ENCODE peak calls at places on chromosomes 1 and 21, in six cellular contexts. P is HL-60; E is HFFc6; M is NCI-H1048; W is effector memory CD4-positive, alpha-beta T cell; Q is EL. B is an unnamed sample.

GRCh38 chr1:42164551-42165420 is at the start of gene GUCA2A:
- DNase-seq in E (no peak), P (no peak), W (no peak), Q (no peak), M (no peak), B (no peak)

GRCh38 chr1:90356991-90357390 is 360.1 kb downstream of the BARHL2 start:
- DNase-seq in M (no peak), P (no peak), E (no peak), W (no peak), Q (no peak), B (no peak)

GRCh38 chr21:29637126-29637525 is 302.7 kb downstream of the GRIK1 start:
- DNase-seq in W (no peak), E (no peak), M (no peak), Q (no peak), P (no peak), B (no peak)

GRCh38 chr1:116915182-116915611 is 5.5 kb downstream of the PTGFRN start:
- DNase-seq in P (no peak), M (no peak), E (no peak), W (no peak), Q (no peak), B (no peak)

GRCh38 chr1:181126289-181126688 is 37.8 kb downstream of the IER5 start:
- DNase-seq in W (no peak), E (no peak), M (no peak), P (no peak), Q (no peak), B (no peak)

GRCh38 chr21:45478115-45478801 is 64.0 kb downstream of the SLC19A1 start:
- DNase-seq in E (peak; percentile 11), P (peak; percentile 85), W (peak; percentile 64), M (peak; percentile 25), Q (peak; percentile 13), B (no peak)

GRCh38 chr1:83060216-83060615 is 938.7 kb downstream of the TTLL7 start:
- DNase-seq in M (no peak), W (no peak), E (no peak), Q (no peak), P (no peak), B (no peak)

GRCh38 chr1:7293702-7294630 is 477.1 kb upstream of the VAMP3 start:
- DNase-seq in W (no peak), Q (no peak), E (no peak), M (no peak), P (no peak), B (no peak)

GRCh38 chr1:94697839-94698238 is 122.3 kb upstream of the SLC44A3 start:
- DNase-seq in P (no peak), E (no peak), Q (no peak), W (no peak), M (no peak), B (no peak)

GRCh38 chr1:151989131-151989868 is 4.4 kb downstream of the S100A10 start:
- DNase-seq in M (no peak), P (no peak), W (no peak), Q (peak; percentile 92), E (peak; percentile 85), B (no peak)

GRCh38 chr1:86648255-86648654 is 56.1 kb upstream of the SH3GLB1 start:
- DNase-seq in W (no peak), Q (peak; percentile 80), E (peak; percentile 67), P (no peak), M (no peak), B (peak; percentile 58)

GRCh38 chr1:222095606-222096475 is 354.0 kb upstream of the DUSP10 start:
- DNase-seq in E (no peak), W (peak; percentile 18), P (peak; percentile 4), Q (peak; percentile 20), M (peak; percentile 14), B (no peak)

GRCh38 chr1:200029035-200029623 is 1.6 kb downstream of the NR5A2 start:
- DNase-seq in Q (peak; percentile 55), W (no peak), E (no peak), P (peak; percentile 7), M (no peak), B (no peak)

GRCh38 chr1:112706505-112707216 is at the start of gene RHOC:
- DNase-seq in Q (peak; percentile 78), P (no peak), E (no peak), W (peak; percentile 23), M (no peak), B (no peak)

GRCh38 chr1:20552728-20553571 is 577 bp downstream of the FAM43B start:
- DNase-seq in P (no peak), W (no peak), Q (peak; percentile 21), E (no peak), M (no peak), B (no peak)

GRCh38 chr1:196535727-196536126 is 72.5 kb downstream of the KCNT2 start:
- DNase-seq in P (no peak), M (peak; percentile 13), W (no peak), Q (peak; percentile 44), E (no peak), B (no peak)

B was measured in glomerular endothelial cell.